ENCODE peak calls at places on chromosomes 5 and 9, in six cellular contexts. A is T-helper 2 cell; W is nephron progenitor cell; J is activated effector memory CD4-positive, alpha-beta T cell treated with anti-CD3 and anti-CD28 coated beads, Interleukin-2, amount 50 U/mL, for 16 hours; G is mammary epithelial cell; D is CD8-positive, alpha-beta T cell. F is an unnamed sample.

GRCh38 chr9:9521033-9521779 is 1091.6 kb downstream of the PTPRD start:
- DNase-seq in D (no peak), G (no peak), J (no peak), A (no peak), W (no peak), F (no peak)

GRCh38 chr9:136645903-136646754 is 16.6 kb upstream of the EGFL7 start:
- DNase-seq in A (no peak), G (no peak), J (no peak), W (peak), D (no peak), F (no peak)

GRCh38 chr9:3181049-3181953 is 337.4 kb upstream of the PUM3 start:
- DNase-seq in A (no peak), G (peak), J (no peak), D (peak), W (peak), F (peak)

GRCh38 chr5:37722236-37723146 is 117.3 kb downstream of the GDNF start:
- DNase-seq in G (peak), D (no peak), A (no peak), J (peak), W (no peak), F (peak)

GRCh38 chr5:92991681-92992472 is 589.1 kb downstream of the NR2F1-AS1 start:
- DNase-seq in J (no peak), D (no peak), W (no peak), A (no peak), G (no peak), F (no peak)

GRCh38 chr9:20683351-20684034 is 566 bp upstream of the FOCAD start:
- DNase-seq in D (peak), W (no peak), A (no peak), G (peak), J (peak), F (peak)

GRCh38 chr9:29006603-29007002 is 1433.3 kb upstream of the C9orf72 start:
- DNase-seq in J (no peak), W (no peak), G (no peak), A (no peak), D (no peak), F (no peak)

GRCh38 chr9:85038824-85039540 is 369.5 kb downstream of the NTRK2 start:
- DNase-seq in A (no peak), W (no peak), G (no peak), D (no peak), J (no peak), F (no peak)

GRCh38 chr5:28234356-28234968 is 1196.1 kb upstream of the CDH9 start:
- DNase-seq in W (no peak), A (no peak), J (no peak), G (peak), D (no peak), F (no peak)

GRCh38 chr5:149651686-149652085 is 70.4 kb downstream of the ARHGEF37 start:
- DNase-seq in D (no peak), G (no peak), A (no peak), J (peak), W (no peak), F (no peak)

F was measured in MCF 10A.